ENCODE peak calls at places on chromosome 1, in six cellular contexts. G is H1, W is GM12878, B is K562, V is SK-N-SH, Q is HepG2. A is an unnamed sample.

GRCh38 chr1:42380617-42381423 is at the start of gene RIMKLA:
- DNase-seq in G (peak), W (no peak), B (peak), V (peak), Q (peak), A (peak)

GRCh38 chr1:180366386-180367068 is 135.8 kb downstream of the ACBD6 start:
- DNase-seq in G (no peak), W (no peak), B (no peak), V (no peak), Q (no peak), A (no peak)

GRCh38 chr1:5915587-5916571 is 76.3 kb downstream of the NPHP4 start:
- DNase-seq in G (peak), W (peak), B (peak), V (peak), Q (peak), A (peak)

GRCh38 chr1:25522240-25522639 is 21.2 kb upstream of the LDLRAP1 start:
- DNase-seq in G (no peak), W (peak), B (no peak), V (no peak), Q (no peak), A (no peak)

GRCh38 chr1:48617227-48617626 is 145.2 kb upstream of the SPATA6 start:
- DNase-seq in G (no peak), W (no peak), B (no peak), V (no peak), Q (no peak), A (peak)

GRCh38 chr1:10708807-10709523 is 87.5 kb downstream of the CASZ1 start:
- DNase-seq in G (no peak), W (no peak), B (no peak), V (no peak), Q (no peak), A (no peak)

GRCh38 chr1:41412748-41413147 is 51.5 kb downstream of the FOXO6 start:
- DNase-seq in G (no peak), W (no peak), B (no peak), V (no peak), Q (peak), A (no peak)

GRCh38 chr1:182415789-182416188 is 15.3 kb upstream of the TEDDM1 start:
- DNase-seq in G (no peak), W (no peak), B (no peak), V (no peak), Q (no peak), A (no peak)

GRCh38 chr1:168510595-168510918 is 33.2 kb downstream of the XCL2 start:
- DNase-seq in G (no peak), W (no peak), B (no peak), V (no peak), Q (no peak), A (no peak)

GRCh38 chr1:246176126-246177024 is 330.7 kb downstream of the SMYD3 start:
- DNase-seq in G (no peak), W (no peak), B (no peak), V (no peak), Q (peak), A (no peak)

GRCh38 chr1:116325104-116325503 is 47.9 kb upstream of the ATP1A1 start:
- DNase-seq in G (no peak), W (no peak), B (no peak), V (no peak), Q (no peak), A (no peak)
- H3K27ac ChIP-seq in G (no peak), W (no peak), B (no peak), V (no peak), Q (no peak), A (no peak)

GRCh38 chr1:202689493-202690342 is 20.5 kb downstream of the SYT2 start:
- DNase-seq in G (no peak), W (no peak), B (no peak), V (no peak), Q (no peak), A (no peak)

GRCh38 chr1:202694354-202694753 is 15.9 kb downstream of the SYT2 start:
- DNase-seq in G (no peak), W (no peak), B (no peak), V (no peak), Q (no peak), A (no peak)

GRCh38 chr1:202689082-202689481 is 21.2 kb downstream of the SYT2 start:
- DNase-seq in G (no peak), W (no peak), B (no peak), V (no peak), Q (no peak), A (no peak)

GRCh38 chr1:202691846-202692245 is 18.4 kb downstream of the SYT2 start:
- DNase-seq in G (no peak), W (no peak), B (no peak), V (peak), Q (no peak), A (no peak)

GRCh38 chr1:202692959-202693555 is 17.2 kb downstream of the SYT2 start:
- DNase-seq in G (peak), W (no peak), B (peak), V (peak), Q (peak), A (peak)
- TF ChIP-seq CTCF in G (peak), W (peak), B (no peak), V (peak), Q (peak), A (no peak)

DNA sequence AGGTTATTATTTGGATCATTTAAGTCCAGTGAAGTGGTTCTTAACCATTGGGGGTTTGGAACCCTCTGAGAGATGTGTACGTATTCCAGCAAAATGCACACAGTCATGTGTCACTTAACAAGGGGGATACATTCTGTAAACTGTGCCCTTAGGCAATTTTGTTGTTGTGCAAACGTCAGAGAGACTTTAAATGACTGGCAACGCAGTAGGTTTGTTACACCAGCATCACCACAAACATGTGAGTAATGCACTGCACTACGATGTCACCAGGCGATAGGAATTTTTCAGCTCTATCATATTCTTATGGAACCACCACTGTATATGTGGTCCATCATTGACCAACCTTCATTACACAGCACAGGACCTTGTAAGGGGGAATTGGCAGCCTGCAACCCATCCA is 11.9 kb downstream of the AHCYL1 start:
- DNase-seq in G (no peak), W (no peak), B (no peak), V (no peak), Q (no peak), A (no peak)
- TF ChIP-seq GABPA in G (no peak), W (no peak), B (no peak), V (no peak), Q (no peak), A (no peak)

GRCh38 chr1:54105080-54105479 is 47.7 kb downstream of the CDCP2 start:
- DNase-seq in G (peak), W (no peak), B (no peak), V (no peak), Q (no peak), A (no peak)
- H3K27ac ChIP-seq in G (no peak), W (no peak), B (no peak), V (no peak), Q (no peak), A (no peak)

GRCh38 chr1:51568231-51568935 is 48.5 kb upstream of the OSBPL9 start:
- DNase-seq in G (no peak), W (no peak), B (no peak), V (no peak), Q (no peak), A (no peak)
- TF ChIP-seq CTCF in G (no peak), W (no peak), B (no peak), V (no peak), Q (no peak), A (no peak)